ENCODE peak calls at places on chromosome 9, in eight cellular contexts. R is anterior cingulate cortex; E is sciatic nerve; K is left colon; Y is heart left ventricle; H is CD4-positive, CD25-positive, alpha-beta regulatory T cell; L is HuH-7; J is effector memory CD8-positive, alpha-beta T cell. M is an unnamed sample.

GRCh38 chr9:35035851-35036701 is 36.3 kb downstream of the VCP start:
- DNase-seq in R (no peak), E (peak; percentile 65), K (no peak), Y (peak; percentile 70), H (peak; percentile 81), L (no peak), J (peak; percentile 13), M (no peak)

GRCh38 chr9:114552716-114553115 is 34.9 kb upstream of the ATP6V1G1 start:
- DNase-seq in R (no peak), E (no peak), K (no peak), Y (no peak), H (no peak), L (no peak), J (no peak), M (no peak)

GRCh38 chr9:70563437-70564204 is 149.2 kb upstream of the KLF9 start:
- DNase-seq in R (no peak), E (no peak), K (no peak), Y (no peak), H (peak; percentile 89), L (no peak), J (peak; percentile 6), M (no peak)

GRCh38 chr9:127832248-127832647 is 22.2 kb downstream of the ENG start:
- DNase-seq in R (no peak), E (no peak), K (no peak), Y (no peak), H (no peak), L (no peak), J (no peak), M (no peak)

GRCh38 chr9:112411626-112412027 is 31.7 kb downstream of the HSDL2 start:
- DNase-seq in R (no peak), E (no peak), K (no peak), Y (no peak), H (no peak), L (no peak), J (no peak), M (no peak)

GRCh38 chr9:5389109-5389732 is 48.5 kb downstream of the PLGRKT start:
- DNase-seq in R (no peak), E (no peak), K (no peak), Y (no peak), H (peak; percentile 45), L (no peak), J (no peak), M (peak; percentile 10)

GRCh38 chr9:108014353-108014752 is 524.8 kb upstream of the KLF4 start:
- DNase-seq in R (no peak), E (no peak), K (no peak), Y (no peak), H (no peak), L (no peak), J (no peak), M (no peak)

GRCh38 chr9:136584401-136585328 is 38.8 kb upstream of the NOTCH1 start:
- DNase-seq in R (no peak), E (no peak), K (no peak), Y (peak; percentile 67), H (no peak), L (no peak), J (no peak), M (peak; percentile 30)

GRCh38 chr9:115118471-115119156 is 657 bp upstream of the TNC start:
- DNase-seq in R (no peak), E (peak; percentile 60), K (peak; percentile 68), Y (peak; percentile 43), H (no peak), L (no peak), J (no peak), M (peak; percentile 69)

GRCh38 chr9:106708147-106708838 is 154.7 kb upstream of the ZNF462 start:
- DNase-seq in R (no peak), E (no peak), K (no peak), Y (no peak), H (no peak), L (no peak), J (no peak), M (no peak)

GRCh38 chr9:108565651-108566378 is 290.0 kb downstream of the ACTL7B start:
- DNase-seq in R (no peak), E (no peak), K (peak; percentile 44), Y (no peak), H (peak; percentile 44), L (peak; percentile 55), J (no peak), M (peak; percentile 72)

GRCh38 chr9:35689601-35690446 is at the start of gene TPM2:
- DNase-seq in R (no peak), E (peak; percentile 76), K (peak; percentile 75), Y (peak; percentile 91), H (no peak), L (no peak), J (no peak), M (peak; percentile 44)

GRCh38 chr9:77901771-77902170 is 129.8 kb downstream of the GNAQ start:
- DNase-seq in R (no peak), E (no peak), K (no peak), Y (no peak), H (no peak), L (no peak), J (no peak), M (no peak)

GRCh38 chr9:16031971-16032370 is 479.1 kb downstream of the CCDC171 start:
- DNase-seq in R (no peak), E (no peak), K (no peak), Y (no peak), H (no peak), L (no peak), J (no peak), M (no peak)

GRCh38 chr9:76701441-76702031 is 62.7 kb upstream of the PCA3 start:
- DNase-seq in R (no peak), E (no peak), K (no peak), Y (no peak), H (no peak), L (no peak), J (no peak), M (no peak)

GRCh38 chr9:136546697-136547481 is 1.0 kb upstream of the NOTCH1 start:
- DNase-seq in R (no peak), E (peak; percentile 85), K (peak; percentile 89), Y (peak; percentile 82), H (peak; percentile 80), L (no peak), J (peak; percentile 47), M (peak; percentile 83)

GRCh38 chr9:70421272-70422180 is 7.1 kb upstream of the KLF9 start:
- DNase-seq in R (no peak), E (no peak), K (no peak), Y (peak; percentile 41), H (peak; percentile 24), L (no peak), J (no peak), M (no peak)

GRCh38 chr9:21591221-21592062 is 109.3 kb upstream of the IFNE start:
- DNase-seq in R (no peak), E (peak; percentile 60), K (no peak), Y (peak; percentile 47), H (peak; percentile 48), L (no peak), J (no peak), M (peak; percentile 26)

GRCh38 chr9:133002147-133003070 is 23.9 kb downstream of the GFI1B start:
- DNase-seq in R (no peak), E (no peak), K (no peak), Y (no peak), H (no peak), L (no peak), J (no peak), M (peak; percentile 42)

GRCh38 chr9:134375011-134375390 is 48.7 kb downstream of the RXRA start:
- DNase-seq in R (no peak), E (no peak), K (peak; percentile 66), Y (peak; percentile 87), H (no peak), L (no peak), J (no peak), M (peak; percentile 49)

GRCh38 chr9:16304301-16304700 is 566.2 kb downstream of the BNC2 start:
- DNase-seq in R (no peak), E (no peak), K (no peak), Y (no peak), H (no peak), L (no peak), J (no peak), M (no peak)

GRCh38 chr9:133664173-133664572 is 28.0 kb downstream of the DBH start:
- DNase-seq in R (no peak), E (no peak), K (no peak), Y (no peak), H (no peak), L (no peak), J (no peak), M (no peak)